ENCODE peak calls at places on chromosomes 3 and 15, in seven cellular contexts. P, H, V, U, W, A and I are unnamed samples.

GRCh38 chr15:39609166-39609918 is 28.5 kb downstream of the THBS1 start:
- DNase-seq in P (no peak), H (no peak), V (no peak), U (no peak), W (no peak), A (no peak), I (no peak)

GRCh38 chr15:76234337-76234889 is 76.9 kb downstream of the ETFA start:
- DNase-seq in P (no peak), H (no peak), V (no peak), U (no peak), W (no peak), A (no peak), I (no peak)

GRCh38 chr3:88005066-88005465 is 53.7 kb downstream of the CGGBP1 start:
- DNase-seq in P (no peak), H (no peak), V (no peak), U (peak; percentile 1), W (no peak), A (peak; percentile 45), I (no peak)

GRCh38 chr3:87225659-87226058 is 1.4 kb upstream of the CHMP2B start:
- DNase-seq in P (no peak), H (no peak), V (no peak), U (no peak), W (peak; percentile 40), A (no peak), I (no peak)

GRCh38 chr3:197792019-197792647 is 1.1 kb downstream of the LRCH3 start:
- DNase-seq in P (no peak), H (no peak), V (no peak), U (no peak), W (no peak), A (peak; percentile 57), I (no peak)

GRCh38 chr3:105108823-105109222 is 257.9 kb upstream of the ALCAM start:
- DNase-seq in P (no peak), H (no peak), V (no peak), U (no peak), W (no peak), A (peak; percentile 40), I (no peak)

GRCh38 chr3:87333393-87333892 is 57.1 kb upstream of the POU1F1 start:
- DNase-seq in P (no peak), H (no peak), V (no peak), U (peak; percentile 65), W (no peak), A (peak; percentile 91), I (no peak)

GRCh38 chr15:58392611-58393161 is 39.1 kb upstream of the LIPC start:
- DNase-seq in P (no peak), H (no peak), V (no peak), U (no peak), W (no peak), A (no peak), I (no peak)

GRCh38 chr3:81968628-81969027 is 207.2 kb upstream of the GBE1 start:
- DNase-seq in P (no peak), H (no peak), V (no peak), U (no peak), W (no peak), A (no peak), I (no peak)

GRCh38 chr15:80325206-80325605 is 73.2 kb upstream of the CTXND1 start:
- DNase-seq in P (no peak), H (no peak), V (no peak), U (no peak), W (no peak), A (no peak), I (no peak)

GRCh38 chr3:102450976-102451375 is 16.2 kb downstream of the ZPLD1 start:
- DNase-seq in P (no peak), H (no peak), V (no peak), U (no peak), W (no peak), A (no peak), I (no peak)

GRCh38 chr3:38582941-38583645 is 66.4 kb downstream of the SCN5A start:
- DNase-seq in P (no peak), H (no peak), V (peak; percentile 2), U (no peak), W (no peak), A (no peak), I (peak; percentile 68)

GRCh38 chr3:159649951-159650350 is 338.7 kb upstream of the IL12A start:
- DNase-seq in P (no peak), H (no peak), V (no peak), U (no peak), W (no peak), A (no peak), I (no peak)

GRCh38 chr15:64856429-64857145 is 14.9 kb downstream of the PLEKHO2 start:
- DNase-seq in P (no peak), H (no peak), V (no peak), U (no peak), W (peak; percentile 44), A (peak; percentile 57), I (no peak)

GRCh38 chr3:107796786-107797185 is 274.0 kb downstream of the BBX start:
- DNase-seq in P (no peak), H (no peak), V (no peak), U (no peak), W (no peak), A (peak; percentile 28), I (no peak)

GRCh38 chr3:116032176-116032575 is 408.9 kb downstream of the GAP43 start:
- DNase-seq in P (no peak), H (no peak), V (no peak), U (no peak), W (no peak), A (no peak), I (no peak)

GRCh38 chr3:58236527-58237237 is 910 bp upstream of the ABHD6 start:
- DNase-seq in P (no peak), H (no peak), V (no peak), U (no peak), W (no peak), A (no peak), I (no peak)

GRCh38 chr3:103006541-103006940 is 571.7 kb downstream of the ZPLD1 start:
- DNase-seq in P (no peak), H (no peak), V (no peak), U (no peak), W (no peak), A (no peak), I (no peak)

GRCh38 chr15:46442901-46443590 is 808.2 kb downstream of the SQOR start:
- DNase-seq in P (no peak), H (no peak), V (no peak), U (no peak), W (no peak), A (no peak), I (no peak)

GRCh38 chr3:38173834-38174418 is 8.6 kb downstream of the OXSR1 start:
- DNase-seq in P (no peak), H (no peak), V (no peak), U (no peak), W (no peak), A (no peak), I (no peak)

GRCh38 chr3:198071602-198072285 is 111.7 kb downstream of the LMLN start:
- DNase-seq in P (no peak), H (no peak), V (no peak), U (no peak), W (no peak), A (peak; percentile 79), I (no peak)

DNA sequence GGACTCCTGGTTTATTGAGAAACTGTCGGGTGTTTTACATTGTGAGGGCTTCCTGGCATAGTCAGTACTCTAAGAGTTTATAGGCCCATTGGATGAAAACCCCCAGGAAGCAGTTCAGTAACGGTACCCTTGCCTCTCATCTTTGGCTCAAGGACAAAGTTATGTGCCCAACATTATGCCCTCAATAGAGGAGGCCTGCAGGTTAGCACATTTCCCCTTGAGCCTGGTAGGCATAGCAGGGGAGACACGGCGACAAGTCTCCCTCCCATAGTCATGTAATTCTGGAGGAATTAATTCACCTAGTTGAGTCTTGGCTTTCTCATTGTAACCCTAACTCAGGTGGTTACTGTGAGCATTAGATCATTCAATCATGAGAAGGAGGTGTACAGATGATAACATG is 60.5 kb downstream of the GHSR start:
- DNase-seq in P (no peak), H (no peak), V (no peak), U (no peak), W (no peak), A (no peak), I (no peak)
- TF ChIP-seq CTCF in P (no peak), H (no peak), V (no peak), U (no peak), W (no peak), A (no peak), I (no peak)

GRCh38 chr3:8500208-8500961 is 1.2 kb upstream of the LMCD1 start:
- DNase-seq in P (no peak), H (no peak), V (no peak), U (no peak), W (peak; percentile 36), A (peak; percentile 85), I (no peak)

GRCh38 chr3:8499181-8499611 is 2.4 kb upstream of the LMCD1 start:
- DNase-seq in P (no peak), H (no peak), V (no peak), U (no peak), W (no peak), A (peak; percentile 79), I (no peak)

GRCh38 chr3:8500966-8501365 is 657 bp upstream of the LMCD1 start:
- DNase-seq in P (no peak), H (no peak), V (no peak), U (no peak), W (no peak), A (no peak), I (no peak)

GRCh38 chr3:8503461-8503860 is 1.8 kb downstream of the LMCD1 start:
- DNase-seq in P (no peak), H (no peak), V (no peak), U (no peak), W (no peak), A (peak; percentile 28), I (no peak)

GRCh38 chr3:8501388-8502131 is at the start of gene LMCD1:
- DNase-seq in P (peak; percentile 81), H (peak; percentile 92), V (peak; percentile 64), U (peak; percentile 87), W (peak; percentile 95), A (peak; percentile 98), I (peak; percentile 95)
- TF ChIP-seq CTCF in P (peak; percentile 52), H (no peak), V (no peak), U (peak; percentile 51), W (no peak), A (no peak), I (peak; percentile 42)

GRCh38 chr15:44426975-44427755 is at the start of gene CTDSPL2:
- DNase-seq in P (peak; percentile 92), H (peak; percentile 97), V (peak; percentile 87), U (peak; percentile 95), W (peak; percentile 99), A (peak; percentile 100), I (peak; percentile 98)

GRCh38 chr15:44427756-44428724 is 611 bp downstream of the CTDSPL2 start:
- DNase-seq in P (no peak), H (no peak), V (no peak), U (no peak), W (no peak), A (peak; percentile 39), I (no peak)
- TF ChIP-seq CTCF in P (no peak), H (no peak), V (no peak), U (peak; percentile 13), W (no peak), A (no peak), I (peak; percentile 65)

DNA sequence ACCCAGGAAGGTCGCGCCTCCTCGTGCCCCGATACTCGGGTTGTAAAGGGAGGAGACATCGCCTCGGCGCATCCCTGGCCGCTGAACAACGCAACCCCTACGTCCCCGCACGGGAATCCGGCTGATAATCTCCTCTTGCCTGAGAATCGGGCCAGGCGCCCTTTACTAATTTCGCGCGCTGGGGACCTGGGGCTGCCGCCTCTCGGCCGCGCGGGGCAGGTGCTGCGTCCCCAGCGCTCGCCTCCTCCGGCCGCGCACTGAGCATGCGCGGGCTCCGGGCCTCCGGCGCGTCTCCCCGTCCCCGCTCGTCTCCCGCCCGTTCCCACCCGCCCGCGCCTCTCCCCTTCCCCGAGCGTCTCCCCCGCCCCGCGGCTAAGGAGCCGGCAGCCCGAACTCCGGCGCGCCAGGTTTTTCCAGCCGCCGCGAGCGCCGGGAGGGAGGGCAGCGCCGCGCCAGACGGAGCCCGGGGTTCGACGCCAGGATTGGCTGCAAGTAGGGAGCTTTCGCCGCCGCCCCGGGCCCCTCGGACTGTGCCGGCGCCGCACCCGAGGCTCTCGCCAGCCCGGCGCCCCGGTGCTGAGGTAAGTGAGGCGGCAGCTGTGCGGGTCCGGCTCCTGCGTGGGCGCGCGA is at the start of gene CNTN4:
- DNase-seq in P (peak; percentile 23), H (no peak), V (no peak), U (no peak), W (peak; percentile 79), A (no peak), I (peak; percentile 92)
- TF ChIP-seq CTCF in P (peak; percentile 67), H (no peak), V (no peak), U (no peak), W (no peak), A (no peak), I (peak; percentile 61)